ENCODE peak calls at places on chromosomes 5 and 9, in eight cellular contexts. One of them, this sample, is unnamed.

GRCh38 chr5:177071671-177072385 is 14.9 kb upstream of the FGFR4 start:
- DNase-seq in stimulated activated CD8-positive, alpha-beta memory T cell treated with anti-CD3 and anti-CD28 coated beads, Interleukin-15, amount 100 ng/mL, for 24 hours: peak; percentile 20
- DNase-seq in NCI-H748 treated with DMSO at 0.1 percent for 48 hours: peak; percentile 81
- DNase-seq in EH: peak; percentile 84
- DNase-seq in HepG2: peak; percentile 86
- DNase-seq in iris pigment epithelial cell: peak; percentile 77
- DNase-seq in breast epithelium: no peak
- DNase-seq in CD8-positive, alpha-beta T cell: peak; percentile 41
- DNase-seq in this sample: peak; percentile 45

GRCh38 chr5:150672237-150672883 is 11.3 kb downstream of the MYOZ3 start:
- DNase-seq in HepG2: no peak
- DNase-seq in iris pigment epithelial cell: no peak
- DNase-seq in breast epithelium: no peak
- DNase-seq in NCI-H748 treated with DMSO at 0.1 percent for 48 hours: no peak
- DNase-seq in EH: peak; percentile 46
- DNase-seq in CD8-positive, alpha-beta T cell: no peak
- DNase-seq in stimulated activated CD8-positive, alpha-beta memory T cell treated with anti-CD3 and anti-CD28 coated beads, Interleukin-15, amount 100 ng/mL, for 24 hours: no peak
- DNase-seq in this sample: no peak

GRCh38 chr5:80761176-80761575 is 106.4 kb upstream of the DHFR start:
- DNase-seq in NCI-H748 treated with DMSO at 0.1 percent for 48 hours: no peak
- DNase-seq in breast epithelium: no peak
- DNase-seq in iris pigment epithelial cell: no peak
- DNase-seq in EH: peak; percentile 36
- DNase-seq in HepG2: no peak
- DNase-seq in CD8-positive, alpha-beta T cell: no peak
- DNase-seq in stimulated activated CD8-positive, alpha-beta memory T cell treated with anti-CD3 and anti-CD28 coated beads, Interleukin-15, amount 100 ng/mL, for 24 hours: no peak
- DNase-seq in this sample: no peak

GRCh38 chr9:69324549-69325401 is at the start of gene ENTREP1:
- DNase-seq in HepG2: no peak
- DNase-seq in iris pigment epithelial cell: peak; percentile 22
- DNase-seq in breast epithelium: peak; percentile 80
- DNase-seq in CD8-positive, alpha-beta T cell: no peak
- DNase-seq in EH: peak; percentile 41
- DNase-seq in stimulated activated CD8-positive, alpha-beta memory T cell treated with anti-CD3 and anti-CD28 coated beads, Interleukin-15, amount 100 ng/mL, for 24 hours: no peak
- DNase-seq in NCI-H748 treated with DMSO at 0.1 percent for 48 hours: peak; percentile 50
- DNase-seq in this sample: no peak

GRCh38 chr5:6754766-6755165 is 41.5 kb downstream of the TENT4A start:
- DNase-seq in HepG2: no peak
- DNase-seq in CD8-positive, alpha-beta T cell: no peak
- DNase-seq in iris pigment epithelial cell: no peak
- DNase-seq in EH: no peak
- DNase-seq in NCI-H748 treated with DMSO at 0.1 percent for 48 hours: no peak
- DNase-seq in stimulated activated CD8-positive, alpha-beta memory T cell treated with anti-CD3 and anti-CD28 coated beads, Interleukin-15, amount 100 ng/mL, for 24 hours: no peak
- DNase-seq in breast epithelium: no peak
- DNase-seq in this sample: no peak

GRCh38 chr9:91157891-91158660 is 203.6 kb downstream of the AUH start:
- DNase-seq in EH: peak; percentile 21
- DNase-seq in HepG2: no peak
- DNase-seq in NCI-H748 treated with DMSO at 0.1 percent for 48 hours: no peak
- DNase-seq in breast epithelium: no peak
- DNase-seq in stimulated activated CD8-positive, alpha-beta memory T cell treated with anti-CD3 and anti-CD28 coated beads, Interleukin-15, amount 100 ng/mL, for 24 hours: no peak
- DNase-seq in iris pigment epithelial cell: no peak
- DNase-seq in CD8-positive, alpha-beta T cell: no peak
- DNase-seq in this sample: peak; percentile 7

GRCh38 chr9:94827584-94828304 is 101.2 kb downstream of the AOPEP start:
- DNase-seq in EH: peak; percentile 31
- DNase-seq in CD8-positive, alpha-beta T cell: no peak
- DNase-seq in HepG2: peak; percentile 96
- DNase-seq in iris pigment epithelial cell: peak; percentile 56
- DNase-seq in breast epithelium: no peak
- DNase-seq in stimulated activated CD8-positive, alpha-beta memory T cell treated with anti-CD3 and anti-CD28 coated beads, Interleukin-15, amount 100 ng/mL, for 24 hours: no peak
- DNase-seq in NCI-H748 treated with DMSO at 0.1 percent for 48 hours: no peak
- DNase-seq in this sample: no peak

GRCh38 chr5:120910610-120911009 is 446.5 kb downstream of the PRR16 start:
- DNase-seq in NCI-H748 treated with DMSO at 0.1 percent for 48 hours: no peak
- DNase-seq in iris pigment epithelial cell: no peak
- DNase-seq in CD8-positive, alpha-beta T cell: no peak
- DNase-seq in breast epithelium: no peak
- DNase-seq in EH: no peak
- DNase-seq in stimulated activated CD8-positive, alpha-beta memory T cell treated with anti-CD3 and anti-CD28 coated beads, Interleukin-15, amount 100 ng/mL, for 24 hours: no peak
- DNase-seq in HepG2: no peak
- DNase-seq in this sample: no peak

GRCh38 chr5:124301850-124302249 is 444.6 kb downstream of the ZNF608 start:
- DNase-seq in stimulated activated CD8-positive, alpha-beta memory T cell treated with anti-CD3 and anti-CD28 coated beads, Interleukin-15, amount 100 ng/mL, for 24 hours: no peak
- DNase-seq in iris pigment epithelial cell: peak; percentile 93
- DNase-seq in EH: no peak
- DNase-seq in HepG2: no peak
- DNase-seq in NCI-H748 treated with DMSO at 0.1 percent for 48 hours: no peak
- DNase-seq in CD8-positive, alpha-beta T cell: no peak
- DNase-seq in breast epithelium: no peak
- DNase-seq in this sample: no peak

GRCh38 chr5:56712895-56713565 is 102.3 kb upstream of the MAP3K1 start:
- DNase-seq in NCI-H748 treated with DMSO at 0.1 percent for 48 hours: no peak
- DNase-seq in CD8-positive, alpha-beta T cell: no peak
- DNase-seq in breast epithelium: no peak
- DNase-seq in HepG2: no peak
- DNase-seq in iris pigment epithelial cell: no peak
- DNase-seq in stimulated activated CD8-positive, alpha-beta memory T cell treated with anti-CD3 and anti-CD28 coated beads, Interleukin-15, amount 100 ng/mL, for 24 hours: no peak
- DNase-seq in EH: no peak
- DNase-seq in this sample: no peak

GRCh38 chr5:172492991-172493390 is 38.7 kb upstream of the SH3PXD2B start:
- DNase-seq in NCI-H748 treated with DMSO at 0.1 percent for 48 hours: no peak
- DNase-seq in stimulated activated CD8-positive, alpha-beta memory T cell treated with anti-CD3 and anti-CD28 coated beads, Interleukin-15, amount 100 ng/mL, for 24 hours: no peak
- DNase-seq in breast epithelium: no peak
- DNase-seq in HepG2: no peak
- DNase-seq in EH: no peak
- DNase-seq in CD8-positive, alpha-beta T cell: no peak
- DNase-seq in iris pigment epithelial cell: no peak
- DNase-seq in this sample: no peak

GRCh38 chr5:1948111-1948510 is 65.4 kb upstream of the IRX4 start:
- DNase-seq in iris pigment epithelial cell: no peak
- DNase-seq in breast epithelium: no peak
- DNase-seq in NCI-H748 treated with DMSO at 0.1 percent for 48 hours: no peak
- DNase-seq in EH: no peak
- DNase-seq in CD8-positive, alpha-beta T cell: no peak
- DNase-seq in stimulated activated CD8-positive, alpha-beta memory T cell treated with anti-CD3 and anti-CD28 coated beads, Interleukin-15, amount 100 ng/mL, for 24 hours: no peak
- DNase-seq in HepG2: no peak
- DNase-seq in this sample: no peak

GRCh38 chr9:82320566-82320965 is 332.0 kb downstream of the SPATA31D1 start:
- DNase-seq in iris pigment epithelial cell: peak; percentile 24
- DNase-seq in CD8-positive, alpha-beta T cell: no peak
- DNase-seq in breast epithelium: no peak
- DNase-seq in HepG2: no peak
- DNase-seq in stimulated activated CD8-positive, alpha-beta memory T cell treated with anti-CD3 and anti-CD28 coated beads, Interleukin-15, amount 100 ng/mL, for 24 hours: no peak
- DNase-seq in EH: peak; percentile 66
- DNase-seq in NCI-H748 treated with DMSO at 0.1 percent for 48 hours: no peak
- DNase-seq in this sample: no peak

GRCh38 chr9:132794730-132795380 is 83.2 kb downstream of the AK8 start:
- DNase-seq in NCI-H748 treated with DMSO at 0.1 percent for 48 hours: peak; percentile 19
- DNase-seq in CD8-positive, alpha-beta T cell: no peak
- DNase-seq in HepG2: no peak
- DNase-seq in breast epithelium: no peak
- DNase-seq in iris pigment epithelial cell: no peak
- DNase-seq in stimulated activated CD8-positive, alpha-beta memory T cell treated with anti-CD3 and anti-CD28 coated beads, Interleukin-15, amount 100 ng/mL, for 24 hours: no peak
- DNase-seq in EH: no peak
- DNase-seq in this sample: no peak

GRCh38 chr5:151005975-151006576 is 14.3 kb upstream of the GPX3 start:
- DNase-seq in breast epithelium: peak; percentile 62
- DNase-seq in EH: peak; percentile 73
- DNase-seq in NCI-H748 treated with DMSO at 0.1 percent for 48 hours: no peak
- DNase-seq in HepG2: no peak
- DNase-seq in CD8-positive, alpha-beta T cell: no peak
- DNase-seq in stimulated activated CD8-positive, alpha-beta memory T cell treated with anti-CD3 and anti-CD28 coated beads, Interleukin-15, amount 100 ng/mL, for 24 hours: no peak
- DNase-seq in iris pigment epithelial cell: no peak
- DNase-seq in this sample: no peak

GRCh38 chr5:83331842-83332241 is 139.7 kb upstream of the VCAN start:
- DNase-seq in HepG2: no peak
- DNase-seq in EH: peak; percentile 13
- DNase-seq in stimulated activated CD8-positive, alpha-beta memory T cell treated with anti-CD3 and anti-CD28 coated beads, Interleukin-15, amount 100 ng/mL, for 24 hours: no peak
- DNase-seq in breast epithelium: no peak
- DNase-seq in NCI-H748 treated with DMSO at 0.1 percent for 48 hours: no peak
- DNase-seq in CD8-positive, alpha-beta T cell: no peak
- DNase-seq in iris pigment epithelial cell: peak; percentile 7
- DNase-seq in this sample: no peak

GRCh38 chr5:16457853-16458252 is 7.7 kb downstream of the ZNF622 start:
- DNase-seq in EH: no peak
- DNase-seq in iris pigment epithelial cell: peak; percentile 61
- DNase-seq in breast epithelium: no peak
- DNase-seq in stimulated activated CD8-positive, alpha-beta memory T cell treated with anti-CD3 and anti-CD28 coated beads, Interleukin-15, amount 100 ng/mL, for 24 hours: no peak
- DNase-seq in HepG2: no peak
- DNase-seq in CD8-positive, alpha-beta T cell: no peak
- DNase-seq in NCI-H748 treated with DMSO at 0.1 percent for 48 hours: no peak
- DNase-seq in this sample: no peak

GRCh38 chr5:33180900-33181299 is 259.9 kb upstream of the TARS1 start:
- DNase-seq in HepG2: no peak
- DNase-seq in EH: peak; percentile 68
- DNase-seq in iris pigment epithelial cell: peak; percentile 58
- DNase-seq in CD8-positive, alpha-beta T cell: no peak
- DNase-seq in stimulated activated CD8-positive, alpha-beta memory T cell treated with anti-CD3 and anti-CD28 coated beads, Interleukin-15, amount 100 ng/mL, for 24 hours: no peak
- DNase-seq in NCI-H748 treated with DMSO at 0.1 percent for 48 hours: peak; percentile 83
- DNase-seq in breast epithelium: no peak
- DNase-seq in this sample: no peak

GRCh38 chr9:133345596-133345995 is 2.3 kb downstream of the MED22 start:
- DNase-seq in NCI-H748 treated with DMSO at 0.1 percent for 48 hours: no peak
- DNase-seq in HepG2: no peak
- DNase-seq in breast epithelium: no peak
- DNase-seq in iris pigment epithelial cell: no peak
- DNase-seq in EH: no peak
- DNase-seq in CD8-positive, alpha-beta T cell: no peak
- DNase-seq in stimulated activated CD8-positive, alpha-beta memory T cell treated with anti-CD3 and anti-CD28 coated beads, Interleukin-15, amount 100 ng/mL, for 24 hours: no peak
- DNase-seq in this sample: no peak

GRCh38 chr9:70480405-70480980 is 66.0 kb upstream of the KLF9 start:
- DNase-seq in EH: peak; percentile 68
- DNase-seq in NCI-H748 treated with DMSO at 0.1 percent for 48 hours: peak; percentile 66
- DNase-seq in breast epithelium: peak; percentile 82
- DNase-seq in CD8-positive, alpha-beta T cell: no peak
- DNase-seq in HepG2: no peak
- DNase-seq in stimulated activated CD8-positive, alpha-beta memory T cell treated with anti-CD3 and anti-CD28 coated beads, Interleukin-15, amount 100 ng/mL, for 24 hours: no peak
- DNase-seq in iris pigment epithelial cell: peak; percentile 98
- DNase-seq in this sample: no peak

GRCh38 chr5:180344393-180344999 is 8.6 kb downstream of the GFPT2 start:
- DNase-seq in breast epithelium: no peak
- DNase-seq in iris pigment epithelial cell: no peak
- DNase-seq in HepG2: no peak
- DNase-seq in NCI-H748 treated with DMSO at 0.1 percent for 48 hours: no peak
- DNase-seq in EH: no peak
- DNase-seq in stimulated activated CD8-positive, alpha-beta memory T cell treated with anti-CD3 and anti-CD28 coated beads, Interleukin-15, amount 100 ng/mL, for 24 hours: no peak
- DNase-seq in CD8-positive, alpha-beta T cell: no peak
- DNase-seq in this sample: no peak

GRCh38 chr9:6566409-6567139 is 79.0 kb downstream of the GLDC start:
- DNase-seq in breast epithelium: no peak
- DNase-seq in iris pigment epithelial cell: peak; percentile 98
- DNase-seq in CD8-positive, alpha-beta T cell: no peak
- DNase-seq in stimulated activated CD8-positive, alpha-beta memory T cell treated with anti-CD3 and anti-CD28 coated beads, Interleukin-15, amount 100 ng/mL, for 24 hours: no peak
- DNase-seq in NCI-H748 treated with DMSO at 0.1 percent for 48 hours: no peak
- DNase-seq in HepG2: no peak
- DNase-seq in EH: peak; percentile 98
- DNase-seq in this sample: peak; percentile 19

GRCh38 chr5:91296691-91297143 is 86.4 kb downstream of the ARRDC3 start:
- DNase-seq in EH: peak; percentile 34
- DNase-seq in stimulated activated CD8-positive, alpha-beta memory T cell treated with anti-CD3 and anti-CD28 coated beads, Interleukin-15, amount 100 ng/mL, for 24 hours: no peak
- DNase-seq in NCI-H748 treated with DMSO at 0.1 percent for 48 hours: no peak
- DNase-seq in breast epithelium: no peak
- DNase-seq in CD8-positive, alpha-beta T cell: no peak
- DNase-seq in HepG2: no peak
- DNase-seq in iris pigment epithelial cell: no peak
- DNase-seq in this sample: no peak

GRCh38 chr5:113249216-113249615 is 185.6 kb downstream of the TSSK1B start:
- DNase-seq in NCI-H748 treated with DMSO at 0.1 percent for 48 hours: no peak
- DNase-seq in breast epithelium: no peak
- DNase-seq in HepG2: no peak
- DNase-seq in EH: no peak
- DNase-seq in iris pigment epithelial cell: peak; percentile 69
- DNase-seq in CD8-positive, alpha-beta T cell: no peak
- DNase-seq in stimulated activated CD8-positive, alpha-beta memory T cell treated with anti-CD3 and anti-CD28 coated beads, Interleukin-15, amount 100 ng/mL, for 24 hours: no peak
- DNase-seq in this sample: no peak

GRCh38 chr5:23820764-23821471 is 313.5 kb downstream of the PRDM9 start:
- DNase-seq in breast epithelium: no peak
- DNase-seq in EH: no peak
- DNase-seq in stimulated activated CD8-positive, alpha-beta memory T cell treated with anti-CD3 and anti-CD28 coated beads, Interleukin-15, amount 100 ng/mL, for 24 hours: no peak
- DNase-seq in HepG2: no peak
- DNase-seq in iris pigment epithelial cell: peak; percentile 42
- DNase-seq in CD8-positive, alpha-beta T cell: no peak
- DNase-seq in NCI-H748 treated with DMSO at 0.1 percent for 48 hours: peak; percentile 74
- DNase-seq in this sample: no peak

GRCh38 chr5:89105171-89105695 is 222.2 kb upstream of the MEF2C start:
- DNase-seq in iris pigment epithelial cell: no peak
- DNase-seq in breast epithelium: no peak
- DNase-seq in NCI-H748 treated with DMSO at 0.1 percent for 48 hours: no peak
- DNase-seq in CD8-positive, alpha-beta T cell: no peak
- DNase-seq in stimulated activated CD8-positive, alpha-beta memory T cell treated with anti-CD3 and anti-CD28 coated beads, Interleukin-15, amount 100 ng/mL, for 24 hours: no peak
- DNase-seq in HepG2: no peak
- DNase-seq in EH: no peak
- DNase-seq in this sample: no peak

GRCh38 chr9:97411789-97412627 is at the start of gene TDRD7:
- DNase-seq in EH: peak; percentile 82
- DNase-seq in HepG2: peak; percentile 65
- DNase-seq in stimulated activated CD8-positive, alpha-beta memory T cell treated with anti-CD3 and anti-CD28 coated beads, Interleukin-15, amount 100 ng/mL, for 24 hours: peak; percentile 92
- DNase-seq in breast epithelium: peak; percentile 75
- DNase-seq in iris pigment epithelial cell: peak; percentile 65
- DNase-seq in CD8-positive, alpha-beta T cell: peak; percentile 86
- DNase-seq in NCI-H748 treated with DMSO at 0.1 percent for 48 hours: peak; percentile 41
- DNase-seq in this sample: peak; percentile 84

This sample was measured in activated T-helper 2 cell treated with anti-CD3 and anti-CD28 coated beads, Interferon-gamma antibody, Interleukin-2, Interleukin-4, amounts not matched to agents 10 μg/mL and 5 μg/mL and 100 μg/mL, durations not matched to agents 14 hours and 24 hours and 36 hours.